ENCODE peak calls at places on chromosomes 11 and 22, in eight cellular contexts. K is PC-9, M is cardiac muscle cell, F is stomach, O is foreskin fibroblast, B is endodermal cell, S is lower leg skin, J is heart right ventricle. E is an unnamed sample.

GRCh38 chr11:74460481-74461154 is 6.7 kb downstream of the KCNE3 start:
- DNase-seq in K (no peak), M (peak; percentile 88), F (no peak), O (peak; percentile 11), B (no peak), S (no peak), J (no peak), E (no peak)

GRCh38 chr11:98736813-98737212 is 283.9 kb upstream of the CNTN5 start:
- DNase-seq in K (no peak), M (no peak), F (no peak), O (no peak), B (peak; percentile 47), S (no peak), J (no peak), E (no peak)

GRCh38 chr11:60143768-60144167 is 39.1 kb downstream of the MS4A6A start:
- DNase-seq in K (no peak), M (no peak), F (no peak), O (no peak), B (no peak), S (no peak), J (no peak), E (no peak)

GRCh38 chr11:26677566-26677965 is 44.3 kb downstream of the SLC5A12 start:
- DNase-seq in K (no peak), M (no peak), F (no peak), O (no peak), B (no peak), S (no peak), J (no peak), E (no peak)

GRCh38 chr11:85628771-85629341 is 463 bp downstream of the TMEM126B start:
- DNase-seq in K (no peak), M (no peak), F (no peak), O (peak; percentile 36), B (no peak), S (no peak), J (no peak), E (no peak)

GRCh38 chr11:76030286-76030685 is 176.0 kb downstream of the WNT11 start:
- DNase-seq in K (no peak), M (peak; percentile 25), F (no peak), O (peak; percentile 57), B (no peak), S (no peak), J (no peak), E (peak; percentile 58)

GRCh38 chr11:76322593-76323341 is 58.2 kb downstream of the THAP12 start:
- DNase-seq in K (no peak), M (peak; percentile 32), F (no peak), O (no peak), B (no peak), S (no peak), J (no peak), E (no peak)

GRCh38 chr11:116925050-116925449 is 87.6 kb upstream of the APOA1 start:
- DNase-seq in K (no peak), M (no peak), F (no peak), O (no peak), B (no peak), S (no peak), J (no peak), E (no peak)

GRCh38 chr11:28110108-28110838 is 2.1 kb downstream of the METTL15 start:
- DNase-seq in K (peak; percentile 54), M (peak; percentile 89), F (peak; percentile 77), O (peak; percentile 86), B (peak; percentile 89), S (peak; percentile 95), J (peak; percentile 76), E (no peak)

GRCh38 chr11:1647901-1648721 is 18.5 kb downstream of the KRTAP5-5 start:
- DNase-seq in K (no peak), M (no peak), F (no peak), O (no peak), B (no peak), S (no peak), J (no peak), E (no peak)

GRCh38 chr11:1650918-1651262 is 21.3 kb downstream of the KRTAP5-5 start:
- DNase-seq in K (no peak), M (no peak), F (no peak), O (no peak), B (no peak), S (no peak), J (no peak), E (no peak)

GRCh38 chr11:1650034-1650917 is 20.7 kb downstream of the KRTAP5-5 start:
- DNase-seq in K (no peak), M (no peak), F (no peak), O (no peak), B (no peak), S (no peak), J (no peak), E (no peak)

GRCh38 chr11:1652026-1652425 is 22.5 kb downstream of the KRTAP5-5 start:
- DNase-seq in K (no peak), M (no peak), F (no peak), O (no peak), B (no peak), S (peak; percentile 80), J (no peak), E (no peak)

GRCh38 chr11:1649021-1649420 is 19.4 kb downstream of the KRTAP5-5 start:
- DNase-seq in K (no peak), M (no peak), F (no peak), O (no peak), B (no peak), S (no peak), J (no peak), E (no peak)
- H3K4me3 ChIP-seq in K (no peak overlapping the region), M (no peak overlapping the region), F (no peak overlapping the region), O (no peak overlapping the region), B (no peak overlapping the region), S (no peak overlapping the region), J (no peak overlapping the region), E (no peak overlapping the region)

DNA sequence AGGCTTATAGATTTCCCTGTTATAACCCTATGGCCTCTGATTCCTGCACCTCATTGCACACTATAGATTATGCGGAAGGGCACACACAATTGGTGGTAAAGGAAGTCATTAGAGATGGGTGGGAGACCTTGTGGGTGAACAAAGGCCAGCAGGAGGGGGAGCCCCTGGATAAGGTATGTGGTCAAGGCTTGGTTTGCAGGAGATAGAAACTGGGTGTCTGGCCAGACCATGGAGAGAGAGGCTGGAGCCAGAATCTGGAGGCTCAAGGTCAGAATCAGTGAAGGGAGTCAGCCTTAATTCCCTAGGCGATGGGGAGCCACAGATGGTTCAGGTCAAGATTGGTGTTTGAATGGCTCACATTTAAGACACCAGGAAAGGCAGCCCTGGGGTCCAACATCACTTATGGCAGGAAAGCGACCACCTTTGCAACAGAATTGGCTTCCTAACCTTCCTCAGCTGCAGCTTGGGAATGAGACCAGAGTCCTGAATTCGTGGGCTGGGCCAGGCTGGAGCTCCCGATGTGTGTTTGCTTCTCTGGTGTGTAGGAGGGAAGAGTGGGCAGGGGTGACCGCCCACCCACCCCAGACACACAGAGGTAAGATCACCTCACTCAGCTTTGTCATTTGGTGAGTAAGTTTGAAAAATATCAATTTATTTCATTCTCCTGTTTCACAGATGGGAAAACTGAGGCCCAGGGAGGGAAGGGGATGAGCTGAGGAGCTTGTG is 22.7 kb upstream of the SCUBE1 start:
- DNase-seq in K (no peak), M (no peak), F (no peak), O (no peak), B (no peak), S (no peak), J (no peak), E (no peak)
- TF ChIP-seq CTCF in K (no peak), M (no peak), F (no peak), O (no peak), B (no peak), S (no peak), J (no peak), E (no peak)

GRCh38 chr22:40179535-40179934 is 1.8 kb downstream of the TNRC6B start:
- DNase-seq in K (no peak), M (no peak), F (no peak), O (peak; percentile 11), B (no peak), S (no peak), J (no peak), E (no peak)

GRCh38 chr22:40176921-40177737 is 596 bp upstream of the TNRC6B start:
- DNase-seq in K (peak; percentile 52), M (peak; percentile 76), F (peak; percentile 32), O (peak; percentile 86), B (peak; percentile 89), S (no peak), J (no peak), E (no peak)

GRCh38 chr22:40178417-40179409 is 988 bp downstream of the TNRC6B start:
- DNase-seq in K (no peak), M (peak; percentile 59), F (no peak), O (peak; percentile 55), B (peak; percentile 71), S (no peak), J (no peak), E (peak; percentile 38)

GRCh38 chr22:40175571-40176105 is 2.1 kb upstream of the TNRC6B start:
- DNase-seq in K (no peak), M (no peak), F (no peak), O (peak; percentile 43), B (no peak), S (no peak), J (no peak), E (no peak)

DNA sequence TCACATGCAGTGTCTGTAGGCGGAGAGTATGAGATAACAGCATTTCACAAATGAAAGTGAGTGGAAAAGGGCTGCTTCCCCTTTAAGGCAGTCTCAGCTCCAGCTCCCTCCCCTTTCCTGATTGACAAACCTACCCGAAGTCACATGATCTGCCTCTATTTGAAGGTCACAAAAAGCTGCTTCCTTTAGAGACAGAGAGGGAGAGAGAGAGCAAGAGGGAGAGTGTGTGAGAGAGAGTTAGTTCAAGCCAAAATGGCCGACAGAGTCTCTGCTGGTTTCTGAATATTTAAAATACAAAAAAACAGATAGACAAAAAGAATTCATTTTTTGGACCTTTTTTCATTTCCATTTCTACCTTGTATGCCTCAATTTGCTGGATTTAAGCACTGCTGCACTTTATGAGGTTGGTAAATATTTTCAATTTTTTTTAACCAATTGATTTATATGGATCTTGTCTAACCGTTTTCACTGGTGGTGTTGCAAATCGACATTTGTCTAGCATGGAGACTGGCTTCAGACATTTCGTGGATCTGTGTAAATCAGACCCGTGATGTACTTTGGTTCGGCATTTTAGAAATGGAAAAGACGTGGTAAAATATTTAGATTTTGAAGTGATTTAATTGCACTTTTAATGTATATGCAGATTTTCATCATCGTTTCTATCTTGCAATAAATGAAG is at the start of gene TNRC6B:
- DNase-seq in K (peak; percentile 64), M (peak; percentile 98), F (peak; percentile 72), O (peak; percentile 96), B (peak; percentile 90), S (peak; percentile 88), J (peak; percentile 90), E (peak; percentile 96)
- H3K4me3 ChIP-seq in K (peak within 1 kb of the TSS; percentile 91), M (peak within 1 kb of the TSS; percentile 70), F (peak within 1 kb of the TSS; percentile 58), O (peak within 1 kb of the TSS; percentile 80), B (peak within 1 kb of the TSS; percentile 100), S (peak within 1 kb of the TSS; percentile 33), J (peak within 1 kb of the TSS; percentile 34), E (peak within 1 kb of the TSS; percentile 71)

GRCh38 chr11:64925536-64926449 is 1.3 kb downstream of the PPP2R5B start:
- DNase-seq in K (no peak), M (no peak), F (no peak), O (no peak), B (peak; percentile 45), S (no peak), J (no peak), E (no peak)
- TF ChIP-seq CTCF in K (no peak), M (no peak), F (no peak), O (no peak), B (no peak), S (no peak), J (no peak), E (no peak)

DNA sequence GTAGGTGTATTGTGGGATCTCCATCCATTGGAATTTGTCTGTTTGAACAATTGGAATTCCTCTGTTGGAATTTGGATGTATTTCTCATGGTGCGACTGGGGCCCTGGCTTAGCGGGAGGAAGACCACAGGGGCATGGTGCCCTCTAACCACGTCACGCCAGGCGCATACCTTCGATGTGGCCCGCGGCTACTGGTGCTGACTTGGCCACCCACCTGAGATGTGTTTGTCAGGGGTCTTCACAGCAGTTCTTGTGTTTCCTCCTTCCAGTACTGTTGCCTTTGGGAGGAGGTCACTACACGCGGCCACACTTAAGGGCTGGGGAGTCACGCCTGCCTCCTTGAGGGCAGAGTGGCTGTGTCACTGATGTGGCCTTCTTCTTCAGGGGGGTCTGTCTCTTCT is 36.6 kb upstream of the GRAMD4 start:
- DNase-seq in K (no peak), M (no peak), F (no peak), O (no peak), B (peak; percentile 35), S (no peak), J (no peak), E (no peak)
- H3K4me3 ChIP-seq in K (no peak overlapping the region), M (no peak overlapping the region), F (no peak overlapping the region), O (no peak overlapping the region), B (no peak overlapping the region), S (no peak overlapping the region), J (no peak overlapping the region), E (no peak overlapping the region)

E was measured in kidney epithelial cell.